ENCODE peak calls at places on chromosomes 3 and 15, in eight cellular contexts. O is dorsolateral prefrontal cortex, K is astrocyte, C is right lobe of liver, A is upper lobe of right lung, L is uterus, Z is brain microvascular endothelial cell, G is MM.1S. E is an unnamed sample.

GRCh38 chr15:92683511-92683834 is 27.9 kb upstream of the FAM174B start:
- DNase-seq in L (peak), C (peak), A (no peak), K (no peak), O (peak), G (no peak), Z (peak), E (no peak)

GRCh38 chr3:106819445-106819844 is 557.8 kb upstream of the CCDC54 start:
- DNase-seq in K (no peak), L (no peak), O (no peak), G (no peak), Z (no peak), C (no peak), A (no peak), E (no peak)

GRCh38 chr15:41620536-41621199 is 39.5 kb upstream of the MGA start:
- DNase-seq in Z (no peak), G (no peak), O (no peak), K (no peak), C (no peak), L (no peak), A (no peak), E (no peak)

GRCh38 chr3:123724306-123724705 is 139.5 kb upstream of the HACD2 start:
- DNase-seq in A (no peak), L (no peak), O (no peak), C (no peak), G (no peak), K (peak), Z (no peak), E (no peak)

GRCh38 chr15:58212909-58213526 is 74.8 kb downstream of the AQP9 start:
- DNase-seq in C (no peak), L (no peak), Z (peak), K (no peak), G (peak), A (no peak), O (no peak), E (no peak)

GRCh38 chr3:172559029-172559428 is 35.8 kb upstream of the TNFSF10 start:
- DNase-seq in C (no peak), A (no peak), G (no peak), L (no peak), Z (no peak), O (no peak), K (no peak), E (no peak)

GRCh38 chr3:46902188-46902631 is 24.7 kb downstream of the PTH1R start:
- DNase-seq in K (no peak), Z (no peak), G (no peak), C (peak), A (no peak), O (no peak), L (no peak), E (peak)

GRCh38 chr3:99781761-99782160 is 35.9 kb upstream of the CMSS1 start:
- DNase-seq in C (no peak), L (no peak), O (no peak), G (no peak), K (peak), Z (peak), A (no peak), E (no peak)

GRCh38 chr3:79488407-79488806 is 279.4 kb downstream of the ROBO1 start:
- DNase-seq in L (no peak), Z (no peak), A (no peak), K (no peak), O (no peak), G (no peak), C (no peak), E (no peak)

GRCh38 chr3:52310861-52311566 is 5.1 kb upstream of the DNAH1 start:
- DNase-seq in Z (peak), O (no peak), L (no peak), K (no peak), A (no peak), G (peak), C (no peak), E (no peak)

DNA sequence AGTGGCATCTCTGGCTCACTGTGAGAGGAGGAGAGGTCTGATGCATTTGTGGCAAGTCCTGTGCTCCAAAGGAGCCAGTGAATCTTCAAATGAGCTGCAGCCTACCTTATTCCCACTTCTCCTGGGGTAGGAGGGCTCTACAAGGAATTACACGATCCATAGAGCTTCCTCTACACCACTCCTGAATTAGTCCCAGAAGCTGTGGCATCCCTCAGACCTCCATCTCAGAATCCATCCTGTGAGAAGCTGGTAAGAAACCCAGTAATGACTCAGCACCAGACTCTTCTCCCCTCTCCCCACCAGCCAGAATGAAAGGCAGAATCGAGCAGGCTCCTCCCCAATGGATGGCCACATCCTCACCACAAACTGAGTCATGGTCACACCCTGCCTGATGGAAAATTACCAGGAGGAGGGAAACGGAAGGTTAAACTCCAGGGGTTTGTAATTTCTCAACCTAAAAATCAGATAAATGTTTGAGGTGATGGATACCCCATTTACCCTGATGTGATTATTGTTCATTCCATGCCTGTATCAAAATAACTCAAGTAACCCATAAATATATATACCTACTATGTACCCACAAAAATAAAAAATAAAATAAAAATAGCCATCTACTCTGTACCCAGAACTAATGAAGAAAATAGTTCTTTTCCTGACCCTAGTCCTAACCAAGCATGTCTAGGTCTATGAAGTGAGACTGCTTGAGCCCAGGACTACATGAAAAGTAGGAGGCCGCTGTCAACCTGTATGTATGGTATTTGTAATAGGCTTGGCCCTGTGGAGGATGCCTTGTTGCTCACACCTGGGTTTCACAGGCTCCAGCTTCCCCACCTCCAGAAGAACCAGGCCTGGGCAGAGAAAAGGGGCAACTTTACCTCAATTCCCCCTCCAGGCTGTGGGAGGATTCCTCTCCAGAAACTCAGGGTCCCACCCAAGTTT is 6.6 kb upstream of the PKM start:
- DNase-seq in L (peak), G (peak), Z (peak), K (peak), A (no peak), C (no peak), O (no peak), E (peak)
- H3K4me3 ChIP-seq in L (no peak), G (peak), Z (peak), K (peak), A (no peak), C (no peak), O (no peak), E (no peak)

DNA sequence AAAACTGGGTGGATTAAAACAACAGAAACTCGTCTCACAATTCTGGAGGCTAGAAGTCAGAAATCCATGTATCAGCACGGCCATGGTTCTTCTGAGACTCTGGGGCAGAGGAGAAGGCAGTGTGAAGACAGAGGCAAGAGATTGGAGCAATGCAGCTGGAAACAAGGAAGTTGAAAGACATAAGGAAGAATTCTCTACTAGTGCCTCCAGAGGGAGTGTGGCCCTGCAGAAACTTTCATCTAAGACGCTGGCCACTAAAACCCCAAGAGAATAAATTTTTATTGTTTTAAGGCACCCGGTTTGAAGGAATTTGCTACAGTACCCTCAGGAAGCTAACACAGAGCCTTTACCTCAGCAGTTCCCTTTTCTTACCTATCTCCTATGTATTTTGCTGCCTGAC is 1012.2 kb upstream of the CADM2 start:
- DNase-seq in L (no peak), A (no peak), G (no peak), O (no peak), C (no peak), K (no peak), Z (no peak), E (no peak)
- TF ChIP-seq CTCF in L (no peak), A (no peak), G (no peak), O (peak), C (no peak), K (no peak), Z (peak), E (no peak)

DNA sequence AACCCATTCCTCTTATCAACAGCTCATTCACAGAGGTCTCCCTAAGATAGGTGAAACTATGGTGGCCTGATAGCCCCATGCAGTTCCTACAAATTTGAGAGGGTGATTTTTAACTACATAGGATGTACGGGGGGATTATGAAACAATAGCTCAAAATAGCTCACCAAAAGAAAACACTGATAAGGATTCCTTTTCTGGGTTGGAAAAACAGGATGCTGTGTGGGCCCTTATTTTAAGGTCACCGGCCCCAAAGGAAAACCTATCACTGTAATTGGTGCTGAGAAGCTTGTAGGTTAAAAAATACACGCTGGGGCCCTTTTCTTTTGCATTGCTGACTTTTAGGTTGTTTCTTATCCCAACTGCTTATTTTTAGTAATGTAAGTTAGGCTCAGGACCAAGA is 627.4 kb downstream of the MAGI1 start:
- DNase-seq in O (no peak), G (no peak), C (no peak), L (no peak), K (no peak), A (no peak), Z (no peak), E (no peak)
- H3K27ac ChIP-seq in O (no peak), G (no peak), C (no peak), L (peak), K (no peak), A (no peak), Z (no peak), E (no peak)

DNA sequence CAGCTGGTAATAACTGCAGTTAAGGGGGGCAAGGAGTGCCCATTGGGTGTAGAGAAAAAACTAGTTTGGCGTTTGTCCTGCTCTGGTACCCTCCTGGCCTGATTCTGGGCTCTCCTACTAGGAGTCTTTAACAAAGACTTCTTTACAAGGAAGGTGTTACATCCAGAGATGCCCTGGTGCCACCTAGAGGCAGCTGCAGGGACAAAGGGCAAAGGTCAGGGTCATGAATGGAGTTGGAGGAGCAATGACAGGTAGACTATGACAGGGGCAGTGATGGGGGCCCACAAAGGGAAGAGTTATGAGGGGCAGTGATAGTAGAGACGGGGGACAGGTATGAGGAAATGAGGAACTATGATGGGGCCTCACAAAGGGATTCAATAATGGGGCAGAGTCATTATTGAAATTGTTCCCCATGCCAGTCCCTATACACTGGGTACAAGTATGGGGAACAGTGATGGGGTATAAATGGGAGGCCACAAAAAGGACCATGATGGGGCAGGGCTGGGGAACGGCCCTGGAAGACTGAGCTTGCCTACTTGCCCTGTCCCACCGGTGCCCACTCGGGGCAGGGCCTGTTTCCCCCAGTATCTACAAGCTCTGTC is 7.9 kb downstream of the CCDC71 start:
- DNase-seq in K (no peak), L (no peak), Z (no peak), G (peak), O (no peak), C (no peak), A (no peak), E (peak)
- H3K4me3 ChIP-seq in K (no peak), L (no peak), Z (no peak), G (no peak), O (no peak), C (no peak), A (no peak), E (no peak)

GRCh38 chr3:73610493-73610892 is 14.2 kb downstream of the PDZRN3 start:
- DNase-seq in L (no peak), Z (no peak), K (no peak), G (no peak), O (no peak), A (no peak), C (no peak), E (no peak)

GRCh38 chr3:73611176-73611575 is 13.6 kb downstream of the PDZRN3 start:
- DNase-seq in A (no peak), Z (no peak), O (no peak), G (no peak), K (peak), C (no peak), L (no peak), E (no peak)

GRCh38 chr3:73618461-73618860 is 6.3 kb downstream of the PDZRN3 start:
- DNase-seq in O (no peak), A (no peak), K (peak), C (no peak), Z (no peak), L (no peak), G (no peak), E (no peak)

GRCh38 chr3:73616056-73616455 is 8.7 kb downstream of the PDZRN3 start:
- DNase-seq in O (no peak), Z (no peak), L (no peak), G (no peak), K (no peak), A (no peak), C (no peak), E (no peak)

DNA sequence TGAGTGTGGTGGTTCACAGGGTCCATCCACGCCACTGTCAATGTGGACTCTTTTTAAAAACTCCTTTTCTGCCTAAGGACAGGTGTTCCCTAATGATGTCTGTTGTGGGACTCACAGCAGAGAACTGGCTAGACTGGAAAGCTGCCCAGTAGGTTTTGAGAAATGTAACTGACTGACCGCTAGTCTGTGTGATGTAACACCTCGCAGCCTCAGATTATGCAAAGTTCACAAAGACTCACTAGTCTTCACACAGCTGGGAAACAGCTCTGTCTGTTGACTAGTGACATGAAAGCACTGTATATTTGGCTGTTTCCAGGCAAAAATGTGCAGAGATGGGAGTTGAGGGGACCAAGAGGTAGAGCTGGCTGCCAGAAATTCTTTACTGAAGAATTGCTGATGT is 10.4 kb downstream of the PDZRN3 start:
- DNase-seq in Z (peak), O (no peak), C (no peak), G (no peak), L (peak), A (no peak), K (peak), E (no peak)
- TF ChIP-seq CTCF in Z (no peak), O (no peak), C (no peak), G (no peak), L (peak), A (no peak), K (no peak), E (no peak)

GRCh38 chr3:13689373-13690265 is 140.7 kb downstream of the FBLN2 start:
- DNase-seq in K (no peak), C (no peak), O (no peak), G (no peak), L (no peak), Z (no peak), A (no peak), E (no peak)

GRCh38 chr3:13687409-13687989 is 138.6 kb downstream of the FBLN2 start:
- DNase-seq in C (no peak), O (peak), L (no peak), G (no peak), K (no peak), Z (no peak), A (no peak), E (no peak)

GRCh38 chr3:13686332-13686731 is 137.4 kb downstream of the FBLN2 start:
- DNase-seq in C (no peak), O (no peak), K (no peak), G (no peak), A (no peak), L (no peak), Z (no peak), E (no peak)

GRCh38 chr3:13688034-13688433 is 139.1 kb downstream of the FBLN2 start:
- DNase-seq in A (no peak), G (no peak), C (no peak), L (no peak), O (no peak), K (no peak), Z (no peak), E (no peak)

DNA sequence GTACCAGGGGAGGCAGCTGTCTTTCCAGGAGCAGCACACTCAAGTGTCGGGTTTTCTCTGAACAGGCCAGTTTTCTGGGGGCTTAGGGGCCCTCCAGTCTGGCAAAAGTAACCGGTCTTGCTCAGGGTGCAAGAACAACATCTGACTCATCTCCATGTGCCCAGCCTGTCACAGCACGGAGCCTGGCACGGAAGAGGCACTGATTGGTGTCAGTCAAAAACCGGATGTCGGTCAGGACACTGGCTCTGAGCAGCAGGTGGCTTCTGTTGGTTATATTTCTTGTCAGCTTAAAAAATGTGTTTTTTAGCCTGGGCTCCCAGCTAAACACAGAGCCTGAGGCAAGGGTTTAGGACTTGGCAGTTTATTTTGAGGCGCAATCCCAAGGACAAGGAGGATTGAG is 139.9 kb downstream of the FBLN2 start:
- DNase-seq in A (no peak), O (no peak), C (no peak), L (no peak), Z (no peak), K (no peak), G (peak), E (no peak)
- H3K27ac ChIP-seq in A (no peak), O (peak), C (no peak), L (no peak), Z (no peak), K (no peak), G (no peak), E (no peak)

GRCh38 chr3:31196881-31197364 is 302.5 kb upstream of the GADL1 start:
- DNase-seq in L (no peak), A (no peak), O (no peak), C (no peak), K (peak), G (no peak), Z (peak), E (no peak)
- H3K4me3 ChIP-seq in L (no peak), A (no peak), O (no peak), C (no peak), K (no peak), G (no peak), Z (no peak), E (no peak)

GRCh38 chr3:72088486-72089025 is 303.6 kb upstream of the PROK2 start:
- DNase-seq in L (no peak), C (no peak), O (no peak), K (no peak), G (no peak), A (no peak), Z (no peak), E (no peak)
- TF ChIP-seq CTCF in L (no peak), C (no peak), O (no peak), K (no peak), G (no peak), A (no peak), Z (no peak), E (no peak)

GRCh38 chr3:168889666-168890065 is 773.8 kb downstream of the MECOM start:
- DNase-seq in C (no peak), A (no peak), L (no peak), Z (no peak), G (no peak), O (no peak), K (no peak), E (no peak)
- H3K27ac ChIP-seq in C (no peak), A (no peak), L (no peak), Z (no peak), G (no peak), O (no peak), K (no peak), E (no peak)

GRCh38 chr3:188947401-188947982 is 224.3 kb upstream of the TPRG1 start:
- DNase-seq in K (peak), C (peak), A (peak), L (peak), Z (peak), O (peak), G (no peak), E (peak)

GRCh38 chr3:188947983-188948657 is 223.7 kb upstream of the TPRG1 start:
- DNase-seq in O (peak), K (peak), C (peak), L (peak), G (no peak), A (peak), Z (peak), E (peak)

GRCh38 chr3:188948658-188949400 is 222.9 kb upstream of the TPRG1 start:
- DNase-seq in L (peak), K (peak), O (no peak), A (no peak), Z (peak), C (no peak), G (no peak), E (no peak)

GRCh38 chr3:188946351-188946750 is 225.4 kb upstream of the TPRG1 start:
- DNase-seq in Z (no peak), L (no peak), G (no peak), K (no peak), C (no peak), A (no peak), O (no peak), E (no peak)

DNA sequence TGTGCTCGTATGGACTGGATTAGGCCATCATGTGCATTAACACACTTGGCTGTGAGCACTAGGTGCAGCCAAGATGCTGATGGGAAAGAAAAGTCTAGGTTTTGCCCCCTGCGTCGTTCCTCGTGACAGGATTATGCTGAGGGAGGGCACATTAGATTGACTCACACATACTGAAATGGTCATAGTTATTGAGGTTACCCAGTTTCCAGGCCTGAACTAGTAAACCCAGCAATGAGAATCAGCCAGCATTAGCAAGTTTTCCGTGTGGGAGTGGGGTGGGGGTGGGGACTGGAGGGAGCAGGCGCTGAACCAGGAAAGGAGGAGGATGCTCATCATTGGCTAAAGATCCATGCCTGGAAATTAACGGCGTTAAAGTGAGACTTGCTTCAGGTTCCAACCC is 224.9 kb upstream of the TPRG1 start:
- DNase-seq in K (peak), L (peak), O (no peak), Z (no peak), C (no peak), G (no peak), A (no peak), E (no peak)
- H3K4me3 ChIP-seq in K (no peak), L (peak), O (peak), Z (peak), C (peak), G (no peak), A (peak), E (peak)